ENCODE peak calls at places on chromosomes 6 and 20, in six cellular contexts. L is dorsolateral prefrontal cortex, Y is suprapubic skin, V is neuronal stem cell, C is stomach, B is HFF-Myc. O is an unnamed sample.

GRCh38 chr20:50260480-50261221 is 70.0 kb downstream of the CEBPB start:
- DNase-seq in C (no peak), V (no peak), B (no peak), Y (no peak), L (no peak), O (no peak)

GRCh38 chr20:60046011-60046413 is 87.8 kb downstream of the CDH26 start:
- DNase-seq in V (no peak), L (no peak), B (peak), C (no peak), Y (no peak), O (peak)

GRCh38 chr6:141700836-141701235 is 431.9 kb upstream of the GJE1 start:
- DNase-seq in L (no peak), V (no peak), C (no peak), B (no peak), Y (no peak), O (peak)

GRCh38 chr20:41032243-41032642 is 3.6 kb downstream of the TOP1 start:
- DNase-seq in C (no peak), L (no peak), B (no peak), V (no peak), Y (no peak), O (peak)

GRCh38 chr20:967796-968742 is 34.0 kb downstream of the RSPO4 start:
- DNase-seq in L (no peak), Y (no peak), C (no peak), V (no peak), B (no peak), O (peak)

GRCh38 chr6:144296973-144297372 is 11.8 kb downstream of the UTRN start:
- DNase-seq in Y (no peak), B (no peak), L (no peak), C (peak), V (no peak), O (peak)

GRCh38 chr6:99867026-99867425 is 127.0 kb downstream of the MCHR2 start:
- DNase-seq in Y (no peak), V (no peak), B (no peak), L (no peak), C (no peak), O (no peak)

GRCh38 chr20:63265891-63266515 is 6.6 kb upstream of the ARFGAP1 start:
- DNase-seq in V (no peak), L (no peak), C (no peak), B (peak), Y (no peak), O (no peak)

GRCh38 chr6:107318100-107318736 is 141.1 kb downstream of the PDSS2 start:
- DNase-seq in Y (no peak), C (peak), L (peak), B (peak), V (peak), O (peak)

GRCh38 chr20:47296950-47297349 is 59.5 kb downstream of the ZMYND8 start:
- DNase-seq in V (no peak), Y (no peak), C (no peak), B (no peak), L (peak), O (peak)

GRCh38 chr20:32261644-32262043 is 15.8 kb upstream of the KIF3B start:
- DNase-seq in Y (no peak), C (no peak), B (no peak), V (no peak), L (no peak), O (no peak)

GRCh38 chr6:1406306-1407058 is 17.1 kb downstream of the FOXF2 start:
- DNase-seq in C (peak), Y (no peak), B (no peak), V (no peak), L (no peak), O (peak)

GRCh38 chr6:1405221-1405620 is 15.8 kb downstream of the FOXF2 start:
- DNase-seq in Y (no peak), V (no peak), B (no peak), C (peak), L (no peak), O (no peak)

GRCh38 chr6:1412908-1413307 is 23.5 kb downstream of the FOXF2 start:
- DNase-seq in Y (no peak), V (no peak), C (no peak), B (no peak), L (no peak), O (no peak)

GRCh38 chr6:1407499-1407990 is 18.2 kb downstream of the FOXF2 start:
- DNase-seq in B (no peak), Y (no peak), C (peak), V (no peak), L (no peak), O (no peak)

DNA sequence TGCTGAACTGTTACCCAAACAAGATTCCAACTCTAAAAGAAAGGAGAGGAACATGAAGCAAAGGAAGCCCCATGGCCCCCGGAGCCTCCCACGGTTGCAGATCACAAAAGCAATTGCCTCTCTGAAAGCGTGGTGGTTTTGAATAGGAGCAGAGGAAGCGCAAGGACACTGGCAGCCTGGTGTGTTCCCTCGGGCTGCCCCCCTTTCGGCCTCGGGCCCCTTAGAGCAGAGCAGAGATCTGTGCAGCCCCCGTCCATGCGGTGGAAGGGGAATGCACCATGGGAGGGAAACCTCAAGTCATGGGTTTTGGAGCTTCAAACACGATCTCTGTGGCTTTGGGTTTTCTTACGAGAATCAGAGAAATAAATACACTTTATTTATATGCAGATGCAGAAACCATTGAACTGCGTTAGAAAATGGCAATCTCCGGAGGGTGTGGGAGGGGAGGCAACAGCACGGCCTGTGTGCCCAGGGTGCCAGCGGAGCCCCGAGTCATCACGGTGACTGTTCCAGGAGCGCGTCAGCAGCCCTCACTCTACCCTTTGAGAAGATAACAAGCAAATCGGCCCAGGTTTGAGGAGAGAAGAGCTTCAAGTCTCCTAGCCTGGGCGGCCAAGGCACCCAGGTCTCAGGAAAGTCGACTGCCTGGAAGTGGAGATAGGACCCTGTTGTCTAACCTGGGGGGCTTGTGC is 20.5 kb downstream of the FOXF2 start:
- DNase-seq in C (no peak), V (no peak), B (no peak), L (no peak), Y (no peak), O (no peak)
- H3K4me3 ChIP-seq in C (no peak), V (no peak), B (no peak), L (no peak), Y (no peak), O (no peak)

GRCh38 chr6:152697634-152698033 is at the start of gene MYCT1:
- DNase-seq in L (no peak), B (no peak), Y (no peak), V (no peak), C (no peak), O (peak)
- H3K4me3 ChIP-seq in L (peak), B (no peak), Y (peak), V (no peak), C (no peak), O (peak)

GRCh38 chr6:14148471-14148870 is 30.9 kb downstream of the CD83 start:
- DNase-seq in L (no peak), Y (no peak), B (no peak), V (no peak), C (no peak), O (no peak)
- H3K4me3 ChIP-seq in L (no peak), Y (no peak), B (no peak), V (no peak), C (no peak), O (no peak)

GRCh38 chr6:31970604-31971271 is 1.2 kb downstream of the DXO start:
- DNase-seq in B (no peak), Y (no peak), C (peak), V (no peak), L (no peak), O (no peak)
- H3K4me3 ChIP-seq in B (peak), Y (peak), C (peak), V (no peak), L (peak), O (peak)

DNA sequence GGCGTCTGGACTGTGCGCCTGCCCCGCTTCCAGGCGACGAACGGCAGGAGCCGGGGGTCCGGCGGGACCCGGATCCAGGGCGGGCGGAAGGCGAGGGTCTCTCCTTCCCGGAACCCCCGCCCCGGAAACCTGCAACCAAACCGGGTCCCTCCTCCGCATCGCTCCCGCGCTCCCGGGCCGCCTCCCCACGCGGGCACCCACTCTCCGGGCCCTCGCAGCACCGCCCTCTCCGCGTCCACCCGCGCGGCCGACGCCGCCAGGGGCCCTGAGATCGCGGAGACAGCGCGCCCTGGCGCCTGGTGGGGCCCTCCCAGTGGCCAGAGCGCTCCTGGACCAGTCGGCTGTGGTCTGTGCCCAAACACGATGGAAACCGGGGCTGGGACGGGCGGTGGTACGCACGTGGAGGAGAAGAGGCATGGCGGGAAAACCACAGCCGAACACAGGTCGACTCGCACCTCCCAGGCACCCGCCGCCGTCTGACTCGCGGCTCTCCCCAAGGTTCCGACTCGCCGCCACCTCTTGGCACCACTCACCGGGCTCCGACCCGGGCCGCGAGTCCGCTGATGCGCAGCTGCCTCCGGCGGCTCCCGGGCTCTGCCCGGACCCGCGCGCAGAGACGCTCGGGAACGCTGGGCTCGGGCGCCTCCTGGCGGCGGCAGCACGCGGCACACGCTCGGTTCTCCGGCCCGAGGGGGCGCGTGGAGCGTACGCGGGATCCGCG is 7.9 kb downstream of the NKX2-2 start:
- DNase-seq in B (no peak), C (peak), V (peak), L (no peak), Y (no peak), O (peak)
- H3K4me3 ChIP-seq in B (peak), C (peak), V (peak), L (peak), Y (peak), O (peak)

GRCh38 chr6:71404145-71404966 is 115.7 kb downstream of the OGFRL1 start:
- DNase-seq in V (no peak), L (no peak), B (no peak), C (no peak), Y (no peak), O (peak)
- H3K4me3 ChIP-seq in V (no peak), L (peak), B (no peak), C (no peak), Y (no peak), O (peak)

DNA sequence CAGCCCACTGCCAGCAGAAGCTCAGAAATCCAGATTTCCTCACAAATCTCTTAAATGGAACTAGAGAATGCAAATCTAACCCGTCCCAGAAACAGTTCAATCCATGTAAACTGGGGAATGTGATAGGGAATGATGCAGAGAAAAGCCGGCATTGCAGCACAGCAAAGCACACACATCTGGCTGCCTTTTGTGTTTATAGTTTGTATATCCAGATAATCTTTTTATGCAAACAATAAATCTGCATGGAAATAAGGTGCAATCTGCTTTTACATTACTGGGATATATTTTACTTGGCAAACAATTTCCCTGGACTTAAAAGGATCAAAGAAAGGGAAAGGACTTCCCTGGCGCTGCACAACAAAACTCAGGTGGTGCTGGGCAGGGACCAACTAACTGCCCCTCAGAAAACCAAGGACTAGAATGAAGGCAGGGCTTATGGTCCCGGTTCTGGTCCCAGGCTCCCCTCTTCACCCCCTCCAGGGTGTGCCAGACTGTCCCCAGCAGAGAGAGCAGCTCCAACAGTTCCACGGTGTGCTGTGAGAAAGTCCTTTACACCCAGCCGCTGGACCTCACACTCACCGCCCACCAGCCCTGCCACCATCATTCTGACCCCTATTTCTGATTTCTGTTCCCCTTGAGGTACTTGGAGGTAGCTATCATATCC is 2.7 kb downstream of the PXDC1 start:
- DNase-seq in C (no peak), B (no peak), V (no peak), L (no peak), Y (no peak), O (no peak)
- H3K4me3 ChIP-seq in C (peak), B (peak), V (no peak), L (peak), Y (peak), O (peak)

GRCh38 chr6:133244502-133244901 is 3.3 kb downstream of the EYA4 start:
- DNase-seq in V (no peak), C (no peak), L (no peak), B (no peak), Y (no peak), O (no peak)

GRCh38 chr6:133241901-133242760 is 974 bp downstream of the EYA4 start:
- DNase-seq in V (peak), Y (no peak), L (no peak), B (no peak), C (no peak), O (peak)

GRCh38 chr6:133241088-133241900 is at the start of gene EYA4:
- DNase-seq in C (no peak), B (no peak), L (no peak), V (peak), Y (no peak), O (peak)

GRCh38 chr6:133243723-133244122 is 2.6 kb downstream of the EYA4 start:
- DNase-seq in V (no peak), C (no peak), Y (no peak), B (no peak), L (no peak), O (no peak)

GRCh38 chr6:133242761-133243590 is 1.8 kb downstream of the EYA4 start:
- DNase-seq in Y (no peak), V (peak), L (no peak), B (no peak), C (no peak), O (no peak)
- H3K4me3 ChIP-seq in Y (peak), V (peak), L (peak), B (no peak), C (peak), O (peak)

GRCh38 chr6:151197556-151197955 is 42.2 kb upstream of the AKAP12 start:
- DNase-seq in C (no peak), B (no peak), L (no peak), V (no peak), Y (no peak), O (no peak)

GRCh38 chr6:151191477-151191995 is 48.2 kb upstream of the AKAP12 start:
- DNase-seq in C (no peak), V (no peak), B (no peak), Y (no peak), L (no peak), O (no peak)

GRCh38 chr6:151199976-151200375 is 39.8 kb upstream of the AKAP12 start:
- DNase-seq in L (no peak), B (no peak), C (no peak), Y (no peak), V (no peak), O (no peak)

GRCh38 chr6:151196571-151196970 is 43.2 kb upstream of the AKAP12 start:
- DNase-seq in C (peak), Y (peak), B (peak), V (no peak), L (no peak), O (peak)
- H3K4me3 ChIP-seq in C (no peak), Y (no peak), B (no peak), V (no peak), L (no peak), O (no peak)

O was measured in fibroblast of the aortic adventitia.